ENCODE peak calls at places on chromosomes 16 and 17, in seven cellular contexts. K is heart left ventricle; L is right lobe of liver; X is effector memory CD4-positive, alpha-beta T cell; P is OCI-LY7; A is left ventricle myocardium inferior; N is tibial artery. B is an unnamed sample. For H3K9me3 and H3K36me3, the result is how much of the 10 kb centered on the place peaks cover.

GRCh38 chr17:385195-385835 is 32.7 kb upstream of the RPH3AL start:
- DNase-seq in L (peak), X (no peak), K (peak), P (peak), A (peak), N (peak), B (no peak)

GRCh38 chr17:34443832-34444469 is 80.9 kb upstream of the CCL1 start:
- DNase-seq in K (peak), X (no peak), N (no peak), L (no peak), P (peak), A (peak), B (no peak)

GRCh38 chr17:68566145-68566738 is 34.9 kb downstream of the FAM20A start:
- DNase-seq in N (no peak), L (no peak), P (no peak), X (no peak), A (no peak), K (no peak), B (no peak)

GRCh38 chr16:17211797-17212196 is 259.0 kb downstream of the XYLT1 start:
- DNase-seq in L (no peak), X (no peak), P (peak), N (no peak), K (no peak), A (no peak), B (no peak)

GRCh38 chr16:89557230-89557935 is 3.1 kb upstream of the RPL13 start:
- DNase-seq in L (peak), N (peak), K (peak), A (peak), P (peak), X (peak), B (peak)

GRCh38 chr17:80477647-80478478 is 1.5 kb upstream of the NPTX1 start:
- DNase-seq in L (no peak), X (no peak), A (no peak), N (no peak), P (no peak), K (no peak), B (no peak)

GRCh38 chr16:29663020-29663828 is at the start of gene SPN:
- DNase-seq in N (no peak), X (peak), P (peak), K (no peak), L (no peak), A (no peak), B (no peak)

GRCh38 chr17:52148288-52148968 is 10.1 kb downstream of the CA10 start:
- DNase-seq in X (no peak), A (no peak), N (no peak), P (no peak), L (no peak), K (no peak), B (no peak)

GRCh38 chr17:69593716-69594115 is 179.2 kb downstream of the MAP2K6 start:
- DNase-seq in K (no peak), A (no peak), P (no peak), N (no peak), L (no peak), X (no peak), B (no peak)

GRCh38 chr17:44599298-44600175 is 42.3 kb downstream of the FZD2 start:
- DNase-seq in L (no peak), X (no peak), N (peak), A (no peak), K (peak), P (no peak), B (peak)

GRCh38 chr17:29732613-29733012 is 109.9 kb upstream of the CORO6 start:
- DNase-seq in X (no peak), K (no peak), L (no peak), N (no peak), A (no peak), P (no peak), B (peak)

GRCh38 chr17:79031996-79032875 is 8.3 kb downstream of the C1QTNF1 start:
- DNase-seq in K (peak), A (no peak), N (no peak), P (no peak), L (no peak), X (no peak), B (no peak)

DNA sequence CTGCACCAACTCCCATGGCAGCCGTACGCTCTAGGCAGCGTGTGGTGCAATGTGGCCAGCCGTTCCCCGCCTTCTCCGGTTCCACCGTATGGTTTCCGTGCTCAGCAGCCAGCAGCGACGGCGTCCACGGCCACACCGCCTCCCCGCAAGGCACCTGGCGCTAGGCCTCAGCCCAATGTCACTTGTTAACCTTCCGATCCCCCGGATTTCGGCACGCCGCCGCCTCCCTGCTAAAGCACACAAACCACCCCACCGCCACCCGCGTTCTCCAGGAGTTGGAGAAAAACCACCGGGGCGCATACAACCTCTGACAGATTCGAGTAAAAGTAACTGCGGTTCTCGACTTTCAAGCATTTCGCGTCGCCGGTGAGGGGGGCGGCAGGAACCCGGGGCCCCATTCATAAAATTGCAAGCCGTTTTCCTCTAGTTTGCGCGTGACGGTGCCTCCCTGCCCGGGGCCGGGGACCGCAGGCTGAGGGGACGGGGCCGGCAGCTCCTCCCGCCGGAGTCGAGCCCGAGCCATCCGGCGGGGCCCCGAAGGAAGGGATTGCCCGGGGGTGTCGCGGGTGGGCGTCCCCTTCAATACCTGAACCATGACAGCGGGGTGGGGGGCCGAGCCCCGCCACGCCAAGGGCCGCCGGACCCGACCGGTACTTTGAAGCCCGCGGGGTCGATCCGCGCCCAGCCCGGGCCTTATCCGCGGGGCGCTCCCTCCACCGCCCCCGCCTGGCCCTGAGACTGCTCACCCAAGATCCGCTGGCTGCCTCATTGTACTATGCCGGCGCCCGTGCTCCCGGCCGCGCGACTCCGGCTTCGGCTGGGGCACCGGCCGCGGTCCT is at the start of gene TEX2:
- DNase-seq in N (peak), A (peak), K (peak), L (peak), P (peak), X (peak), B (no peak)
- H3K9me3 ChIP-seq in N (under half), A (under half), K (under half), L (under half), P (under half), X (under half), B (under half)

DNA sequence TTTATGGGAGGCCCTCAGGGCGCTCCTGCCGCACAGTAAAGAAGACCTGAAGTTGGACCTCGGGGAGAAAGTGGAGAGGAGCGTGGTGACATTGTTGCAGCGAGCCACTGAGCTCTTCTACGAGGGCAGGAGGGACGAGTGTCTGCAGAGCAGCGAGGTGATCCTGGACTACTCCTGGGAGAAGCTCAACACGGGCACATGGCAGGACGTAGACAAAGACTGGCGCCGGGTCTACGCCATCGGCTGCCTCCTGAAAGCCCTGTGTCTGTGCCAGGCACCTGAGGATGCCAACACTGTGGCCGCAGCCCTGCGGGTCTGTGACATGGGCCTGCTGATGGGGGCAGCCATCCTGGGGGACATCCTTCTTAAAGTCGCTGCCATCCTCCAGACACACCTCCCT is 6.8 kb downstream of the KDM8 start:
- DNase-seq in L (no peak), A (no peak), X (no peak), P (no peak), K (no peak), N (no peak), B (no peak)
- H3K36me3 ChIP-seq in L (under half), A (under half), X (under half), P (under half), K (under half), N (half or more), B (under half)

GRCh38 chr17:82298538-82299421 is 18.6 kb downstream of the CD7 start:
- DNase-seq in N (no peak), X (no peak), A (no peak), L (peak), P (no peak), K (no peak), B (no peak)
- H3K27ac ChIP-seq in N (peak), X (peak), A (peak), L (peak), P (peak), K (peak), B (no peak)

GRCh38 chr17:9419932-9420453 is 155.6 kb downstream of the STX8 start:
- DNase-seq in P (no peak), K (no peak), A (no peak), X (no peak), L (no peak), N (no peak), B (peak)
- H3K9me3 ChIP-seq in P (under half), K (under half), A (under half), X (under half), L (under half), N (under half), B (under half)

DNA sequence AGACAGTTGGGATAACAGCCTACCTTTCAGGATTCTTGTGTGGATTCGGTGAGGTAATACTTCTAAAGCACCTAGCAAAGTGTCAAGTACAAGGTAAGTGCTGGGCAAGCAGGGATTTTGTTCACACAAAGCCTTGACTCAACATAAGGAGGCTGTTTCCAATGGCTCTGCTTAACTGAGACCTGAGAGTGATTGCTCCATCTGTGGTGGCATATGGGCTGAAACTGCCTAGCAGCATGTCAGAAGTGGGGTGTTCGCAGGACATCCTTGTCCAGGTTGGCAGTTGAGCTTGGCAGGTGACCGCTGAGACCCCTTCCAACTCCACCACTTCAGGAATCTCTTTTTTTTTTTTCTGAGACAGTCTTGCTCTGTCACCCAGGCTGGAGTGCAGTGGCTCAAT is 19.8 kb downstream of the IL4R start:
- DNase-seq in N (no peak), L (no peak), K (no peak), P (no peak), X (no peak), A (no peak), B (no peak)
- H3K36me3 ChIP-seq in N (under half), L (under half), K (under half), P (half or more), X (under half), A (under half), B (under half)

GRCh38 chr17:8941980-8942617 is 23.4 kb downstream of the PIK3R5 start:
- DNase-seq in K (no peak), P (no peak), X (no peak), N (no peak), A (no peak), L (no peak), B (no peak)
- H3K27ac ChIP-seq in K (no peak), P (no peak), X (peak), N (no peak), A (no peak), L (no peak), B (no peak)

GRCh38 chr17:22694362-22695227 is 1002.3 kb downstream of the KCNJ18 start:
- DNase-seq in L (no peak), N (no peak), K (no peak), X (no peak), A (no peak), P (no peak), B (no peak)
- H3K9me3 ChIP-seq in L (under half), N (under half), K (under half), X (under half), A (under half), P (under half), B (under half)

DNA sequence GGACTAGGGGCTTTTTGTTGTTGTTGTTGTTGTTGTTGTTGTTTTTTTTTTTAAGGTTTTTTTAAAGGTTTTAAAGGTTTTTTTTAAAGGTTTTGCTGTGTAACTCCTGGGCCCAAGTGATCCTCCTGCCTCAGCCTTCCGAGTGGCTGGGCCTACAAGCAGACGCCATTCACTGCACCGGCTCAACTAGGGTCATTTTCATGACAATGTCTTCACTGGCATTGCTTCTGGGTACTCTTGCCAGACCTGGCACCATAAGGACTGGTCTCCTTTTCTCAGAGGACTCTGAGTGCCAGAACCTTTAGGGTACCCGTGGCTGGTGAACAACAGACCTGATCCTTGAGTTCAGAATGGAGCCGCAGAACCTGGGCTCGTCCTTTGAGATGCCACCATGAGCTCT is 20.4 kb downstream of the POLR3E start:
- DNase-seq in K (no peak), X (no peak), A (no peak), P (no peak), N (no peak), L (no peak), B (no peak)
- H3K36me3 ChIP-seq in K (half or more), X (half or more), A (half or more), P (half or more), N (half or more), L (under half), B (under half)

DNA sequence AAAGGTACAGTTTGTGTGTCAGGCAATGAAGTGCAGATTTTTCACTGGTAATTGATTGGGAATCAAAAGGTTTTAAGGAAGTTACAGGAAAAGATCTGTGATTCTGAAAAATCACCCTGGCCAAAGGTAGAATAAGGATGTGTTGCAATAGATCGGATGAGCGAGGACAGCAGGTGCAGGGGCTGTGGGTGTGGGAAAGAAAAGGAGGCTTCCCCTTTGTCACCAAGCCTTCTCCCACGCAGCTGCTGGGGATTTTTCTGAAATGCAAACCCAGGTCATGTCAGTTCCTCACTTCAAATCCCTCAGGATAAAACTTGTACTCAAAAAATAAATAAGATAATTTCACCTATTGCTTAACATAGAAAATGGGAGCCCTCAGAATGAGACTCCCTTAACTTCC is 47.9 kb upstream of the ARHGAP17 start:
- DNase-seq in K (no peak), L (no peak), X (no peak), P (no peak), A (no peak), N (no peak), B (no peak)
- H3K27ac ChIP-seq in K (peak), L (no peak), X (no peak), P (no peak), A (peak), N (no peak), B (no peak)